ENCODE peak calls at places on chromosomes 13 and 19, in four cellular contexts. One of them, this sample, is unnamed.

GRCh38 chr19:14770944-14771839 is 7.2 kb downstream of the ADGRE2 start:
- DNase-seq in RWPE2: peak
- DNase-seq in AG04450: no peak
- DNase-seq in astrocyte of the spinal cord: no peak
- DNase-seq in this sample: no peak

GRCh38 chr13:100608906-100609305 is 20.3 kb upstream of the GGACT start:
- DNase-seq in astrocyte of the spinal cord: no peak
- DNase-seq in AG04450: no peak
- DNase-seq in RWPE2: no peak
- DNase-seq in this sample: peak

GRCh38 chr19:49492573-49493411 is 3.4 kb upstream of the RPS11 start:
- DNase-seq in astrocyte of the spinal cord: no peak
- DNase-seq in RWPE2: no peak
- DNase-seq in AG04450: no peak
- DNase-seq in this sample: no peak

GRCh38 chr19:42412223-42412622 is 15.0 kb downstream of the LIPE start:
- DNase-seq in RWPE2: no peak
- DNase-seq in astrocyte of the spinal cord: no peak
- DNase-seq in AG04450: no peak
- DNase-seq in this sample: peak

GRCh38 chr19:40599331-40600085 is 1.7 kb upstream of the LTBP4 start:
- DNase-seq in AG04450: no peak
- DNase-seq in astrocyte of the spinal cord: no peak
- DNase-seq in RWPE2: no peak
- DNase-seq in this sample: peak

GRCh38 chr13:37954191-37954590 is 84.6 kb upstream of the TRPC4 start:
- DNase-seq in AG04450: no peak
- DNase-seq in astrocyte of the spinal cord: no peak
- DNase-seq in RWPE2: no peak
- DNase-seq in this sample: peak

GRCh38 chr13:51534075-51534817 is 50.0 kb upstream of the WDFY2 start:
- DNase-seq in RWPE2: no peak
- DNase-seq in AG04450: no peak
- DNase-seq in astrocyte of the spinal cord: no peak
- DNase-seq in this sample: no peak

GRCh38 chr19:16349551-16350171 is 25.0 kb downstream of the KLF2 start:
- DNase-seq in RWPE2: no peak
- DNase-seq in AG04450: no peak
- DNase-seq in astrocyte of the spinal cord: no peak
- DNase-seq in this sample: no peak

GRCh38 chr19:49809155-49809986 is 3.7 kb downstream of the FUZ start:
- DNase-seq in RWPE2: no peak
- DNase-seq in AG04450: no peak
- DNase-seq in astrocyte of the spinal cord: peak
- DNase-seq in this sample: no peak

GRCh38 chr19:48989701-48990291 is 3.3 kb downstream of the GYS1 start:
- DNase-seq in RWPE2: no peak
- DNase-seq in AG04450: no peak
- DNase-seq in astrocyte of the spinal cord: no peak
- DNase-seq in this sample: no peak

GRCh38 chr13:29707876-29708543 is 112.5 kb upstream of the SLC7A1 start:
- DNase-seq in RWPE2: no peak
- DNase-seq in astrocyte of the spinal cord: peak
- DNase-seq in AG04450: peak
- DNase-seq in this sample: peak

GRCh38 chr13:71460179-71460578 is 406.8 kb downstream of the DACH1 start:
- DNase-seq in AG04450: no peak
- DNase-seq in astrocyte of the spinal cord: no peak
- DNase-seq in RWPE2: no peak
- DNase-seq in this sample: peak

This sample was measured in NCI-H226.